ENCODE peak calls at places on chromosomes 2 and 18, in eight cellular contexts. A is A549, C is K562, S is lower leg skin, Y is transverse colon, R is stomach, G is sigmoid colon, Z is gastrocnemius medialis. H is an unnamed sample.

GRCh38 chr2:11703700-11704099 is 33.7 kb upstream of the NTSR2 start:
- DNase-seq in A (no peak), C (no peak), S (no peak), Y (no peak), R (no peak), G (no peak), Z (no peak), H (no peak)

GRCh38 chr2:37583402-37583801 is 88.0 kb downstream of the CDC42EP3 start:
- DNase-seq in A (no peak), C (no peak), S (no peak), Y (no peak), R (no peak), G (no peak), Z (no peak), H (no peak)

GRCh38 chr2:9824441-9824840 is 18.8 kb upstream of the TAF1B start:
- DNase-seq in A (no peak), C (no peak), S (peak), Y (no peak), R (no peak), G (no peak), Z (no peak), H (no peak)

GRCh38 chr2:235263205-235264120 is 230.4 kb upstream of the AGAP1 start:
- DNase-seq in A (peak), C (peak), S (peak), Y (peak), R (peak), G (peak), Z (peak), H (peak)

GRCh38 chr2:196592331-196592911 is 47.1 kb upstream of the CCDC150 start:
- DNase-seq in A (no peak), C (no peak), S (no peak), Y (no peak), R (no peak), G (no peak), Z (no peak), H (no peak)

GRCh38 chr18:79251021-79251420 is 144.7 kb upstream of the NFATC1 start:
- DNase-seq in A (no peak), C (no peak), S (no peak), Y (no peak), R (no peak), G (no peak), Z (no peak), H (no peak)

GRCh38 chr18:7567487-7568425 is 640 bp downstream of the PTPRM start:
- DNase-seq in A (no peak), C (no peak), S (peak), Y (peak), R (peak), G (peak), Z (peak), H (peak)

GRCh38 chr2:162716122-162716521 is 122.4 kb downstream of the KCNH7 start:
- DNase-seq in A (no peak), C (no peak), S (no peak), Y (no peak), R (no peak), G (no peak), Z (no peak), H (no peak)

GRCh38 chr18:77141401-77142118 is 9.0 kb upstream of the MBP start:
- DNase-seq in A (no peak), C (no peak), S (no peak), Y (no peak), R (no peak), G (no peak), Z (no peak), H (no peak)

GRCh38 chr18:77139619-77140018 is 7.0 kb upstream of the MBP start:
- DNase-seq in A (no peak), C (no peak), S (no peak), Y (no peak), R (no peak), G (no peak), Z (no peak), H (no peak)

GRCh38 chr18:77138270-77138669 is 5.7 kb upstream of the MBP start:
- DNase-seq in A (no peak), C (no peak), S (no peak), Y (no peak), R (peak), G (no peak), Z (no peak), H (no peak)

GRCh38 chr18:77140439-77141109 is 8.0 kb upstream of the MBP start:
- DNase-seq in A (no peak), C (no peak), S (peak), Y (peak), R (no peak), G (peak), Z (no peak), H (no peak)

DNA sequence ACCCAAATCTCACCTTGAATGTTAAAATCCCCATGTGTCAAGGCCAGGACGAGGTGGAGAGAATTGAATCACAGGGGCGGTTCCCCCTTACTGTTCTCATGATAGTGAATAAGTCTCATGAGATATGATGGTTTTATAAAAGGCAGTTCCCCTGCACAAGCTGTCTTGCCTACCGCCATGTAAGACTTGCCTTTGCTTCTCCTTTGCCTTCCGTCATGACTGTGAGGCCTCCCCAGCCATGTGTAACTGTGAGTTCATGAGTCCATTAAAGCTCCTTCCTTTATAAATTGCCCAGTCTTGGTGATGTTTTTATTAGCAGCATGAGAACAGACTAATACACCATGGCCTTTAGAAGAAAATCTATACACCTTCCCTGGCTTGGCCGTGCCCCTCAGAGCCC is 7.4 kb upstream of the MBP start:
- DNase-seq in A (no peak), C (no peak), S (no peak), Y (no peak), R (no peak), G (no peak), Z (no peak), H (no peak)
- TF ChIP-seq POLR2A in A (no peak), C (no peak), S (no peak), Y (no peak), R (no peak), G (no peak), Z (no peak), H (no peak)

GRCh38 chr2:181743723-181744031 is 63.4 kb upstream of the NEUROD1 start:
- DNase-seq in A (no peak), C (no peak), S (no peak), Y (no peak), R (no peak), G (no peak), Z (no peak), H (no peak)

GRCh38 chr2:181742361-181742760 is 62.0 kb upstream of the NEUROD1 start:
- DNase-seq in A (no peak), C (no peak), S (no peak), Y (no peak), R (no peak), G (no peak), Z (no peak), H (no peak)

GRCh38 chr2:181746844-181747243 is 66.5 kb upstream of the NEUROD1 start:
- DNase-seq in A (no peak), C (no peak), S (no peak), Y (no peak), R (no peak), G (no peak), Z (no peak), H (no peak)

GRCh38 chr2:181742908-181743722 is 62.8 kb upstream of the NEUROD1 start:
- DNase-seq in A (peak), C (peak), S (peak), Y (peak), R (peak), G (no peak), Z (no peak), H (no peak)

DNA sequence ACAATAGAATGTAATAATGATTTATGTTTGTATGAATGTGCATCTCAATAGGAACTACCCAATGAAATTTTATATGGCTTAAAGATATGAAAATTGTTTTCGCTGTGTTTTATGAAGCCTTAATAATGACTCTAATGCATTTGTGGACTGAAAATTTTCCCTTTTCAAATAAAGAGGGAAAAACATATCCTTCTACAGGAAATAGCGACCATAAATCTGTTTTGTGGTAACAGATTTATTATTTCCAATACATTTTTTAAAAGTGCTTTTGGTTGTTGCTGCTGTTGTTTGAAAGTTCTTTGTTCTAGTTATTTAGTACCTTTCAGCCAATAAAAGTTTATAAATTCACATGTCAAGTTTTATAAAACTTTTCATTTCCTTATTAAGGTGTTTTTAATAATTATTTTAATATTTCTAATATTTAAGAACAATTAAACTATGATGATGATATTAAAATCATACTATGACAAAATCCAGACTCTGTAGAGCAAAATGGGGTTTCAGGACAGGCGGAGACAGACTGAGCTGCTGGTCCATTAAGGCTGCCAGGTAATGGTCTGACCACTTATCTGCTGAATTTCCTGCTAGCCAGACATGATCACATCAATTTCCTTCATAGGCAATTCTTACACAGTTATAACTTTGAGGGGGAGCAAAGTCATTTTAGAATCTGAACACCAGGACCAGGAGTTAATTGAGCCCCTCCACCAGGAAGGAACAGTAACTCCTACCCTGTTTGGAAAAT is 65.7 kb upstream of the NEUROD1 start:
- DNase-seq in A (no peak), C (no peak), S (no peak), Y (no peak), R (no peak), G (no peak), Z (no peak), H (no peak)
- TF ChIP-seq CTCF in A (no peak), C (no peak), S (no peak), Y (no peak), R (no peak), G (no peak), Z (no peak), H (no peak)

DNA sequence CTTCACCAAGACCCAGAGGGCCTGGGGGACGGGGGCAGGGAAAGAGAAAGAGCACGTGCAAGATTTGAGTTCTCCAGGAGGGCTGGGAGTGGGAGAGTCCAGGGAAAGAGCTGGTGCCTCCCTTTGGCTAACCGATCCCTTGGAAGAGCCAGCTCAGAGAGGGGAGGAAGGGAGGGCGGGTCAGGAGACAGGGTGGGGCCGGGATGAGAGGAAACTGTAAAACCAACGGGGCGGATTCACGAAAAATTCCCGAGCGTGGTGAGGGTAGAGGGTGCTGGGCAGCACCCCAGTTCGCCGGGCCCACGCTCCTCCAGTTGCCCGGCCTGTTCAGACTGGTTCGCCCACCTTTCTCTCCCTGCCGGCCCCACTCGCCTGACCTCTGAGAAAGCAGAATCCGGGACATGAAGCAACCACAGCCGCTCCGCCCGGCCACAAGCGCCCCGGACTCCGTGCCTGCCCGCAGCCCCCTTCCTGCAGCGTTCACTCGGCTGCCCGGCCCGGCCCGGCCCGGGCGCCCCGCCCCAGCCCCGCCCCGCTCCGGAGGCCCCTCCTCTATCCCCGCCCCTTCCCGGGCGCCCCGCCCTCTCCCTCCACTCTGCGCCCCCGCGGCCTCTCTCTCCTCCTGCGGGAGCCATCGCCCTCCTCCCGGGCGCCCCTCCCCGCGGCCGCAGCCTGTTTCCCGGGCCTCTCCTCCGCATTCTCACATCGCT is 230.9 kb upstream of the SMAD2 start:
- DNase-seq in A (peak), C (peak), S (peak), Y (peak), R (peak), G (peak), Z (peak), H (peak)
- TF ChIP-seq POLR2A in A (peak), C (no peak), S (no peak), Y (peak), R (no peak), G (no peak), Z (no peak), H (no peak)

GRCh38 chr2:102037681-102038080 is 45.9 kb downstream of the IL1R2 start:
- DNase-seq in A (no peak), C (no peak), S (no peak), Y (no peak), R (no peak), G (no peak), Z (peak), H (no peak)
- TF ChIP-seq CTCF in A (no peak), C (no peak), S (no peak), Y (no peak), R (no peak), G (no peak), Z (no peak), H (no peak)

DNA sequence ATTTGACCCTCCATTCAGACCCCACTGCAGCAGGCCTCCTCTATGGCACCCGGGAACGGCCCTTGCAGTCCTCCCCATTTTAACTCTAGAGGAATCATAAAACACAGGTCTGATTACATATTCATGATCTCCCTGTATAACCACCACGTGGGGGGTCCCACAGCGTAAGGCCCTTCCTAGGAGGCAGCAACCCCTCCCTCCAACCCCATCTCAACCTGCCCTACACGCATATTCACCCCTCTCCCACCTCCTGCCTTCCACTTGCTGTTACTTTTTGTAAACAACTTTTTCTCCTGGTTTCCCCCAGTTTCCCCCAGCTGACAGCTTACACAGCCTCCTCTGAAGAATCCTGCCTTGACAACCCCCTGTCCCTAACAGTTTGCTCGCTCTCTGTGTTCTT is 85.1 kb upstream of the FOXI3 start:
- DNase-seq in A (no peak), C (no peak), S (no peak), Y (no peak), R (no peak), G (no peak), Z (no peak), H (no peak)
- TF ChIP-seq POLR2A in A (no peak), C (no peak), S (no peak), Y (no peak), R (no peak), G (no peak), Z (no peak), H (no peak)

GRCh38 chr2:172455121-172455515 is 27.7 kb downstream of the ITGA6 start:
- DNase-seq in A (no peak), C (no peak), S (no peak), Y (no peak), R (peak), G (no peak), Z (no peak), H (no peak)

GRCh38 chr2:172458561-172459124 is 31.3 kb downstream of the ITGA6 start:
- DNase-seq in A (no peak), C (no peak), S (no peak), Y (no peak), R (no peak), G (no peak), Z (no peak), H (no peak)

GRCh38 chr2:172454404-172455120 is 27.2 kb downstream of the ITGA6 start:
- DNase-seq in A (no peak), C (no peak), S (no peak), Y (no peak), R (no peak), G (no peak), Z (no peak), H (no peak)

GRCh38 chr2:172457606-172458005 is 30.2 kb downstream of the ITGA6 start:
- DNase-seq in A (no peak), C (no peak), S (no peak), Y (no peak), R (no peak), G (no peak), Z (no peak), H (no peak)

GRCh38 chr2:172456002-172456401 is 28.6 kb downstream of the ITGA6 start:
- DNase-seq in A (no peak), C (no peak), S (no peak), Y (peak), R (no peak), G (no peak), Z (no peak), H (no peak)
- TF ChIP-seq CTCF in A (no peak), C (no peak), S (no peak), Y (peak), R (no peak), G (no peak), Z (no peak), H (no peak)

GRCh38 chr2:238203973-238204683 is 633 bp upstream of the ILKAP start:
- DNase-seq in A (no peak), C (peak), S (no peak), Y (no peak), R (no peak), G (no peak), Z (no peak), H (no peak)
- TF ChIP-seq POLR2A in A (no peak), C (no peak), S (no peak), Y (no peak), R (no peak), G (no peak), Z (no peak), H (no peak)

GRCh38 chr2:180240774-180241173 is 233.7 kb upstream of the CWC22 start:
- DNase-seq in A (no peak), C (no peak), S (no peak), Y (no peak), R (no peak), G (no peak), Z (no peak), H (no peak)
- TF ChIP-seq CTCF in A (peak), C (no peak), S (no peak), Y (no peak), R (no peak), G (no peak), Z (no peak), H (no peak)